ENCODE peak calls at places on chromosomes 12 and 14, in four cellular contexts. One of them, this sample, is unnamed.

GRCh38 chr14:53168786-53169185 is 15.7 kb upstream of the DDHD1 start:
- DNase-seq in SK-N-SH: no peak
- DNase-seq in K562: no peak
- DNase-seq in GM12878: no peak
- DNase-seq in this sample: no peak

GRCh38 chr12:120445911-120446909 is at the start of the genes GATC and TRIAP1:
- DNase-seq in SK-N-SH: peak; percentile 91
- DNase-seq in K562: peak; percentile 85
- DNase-seq in GM12878: peak; percentile 47
- DNase-seq in this sample: peak; percentile 89

GRCh38 chr12:54439096-54439495 is 20.0 kb upstream of the ITGA5 start:
- DNase-seq in SK-N-SH: no peak
- DNase-seq in K562: no peak
- DNase-seq in GM12878: no peak
- DNase-seq in this sample: no peak

GRCh38 chr14:93977790-93978581 is 1.6 kb upstream of the ASB2 start:
- DNase-seq in SK-N-SH: no peak
- DNase-seq in K562: no peak
- DNase-seq in GM12878: peak; percentile 74
- DNase-seq in this sample: no peak

GRCh38 chr12:79650440-79650839 is 40.3 kb downstream of the PAWR start:
- DNase-seq in SK-N-SH: no peak
- DNase-seq in K562: no peak
- DNase-seq in GM12878: no peak
- DNase-seq in this sample: no peak

GRCh38 chr14:73811164-73811503 is 40.5 kb upstream of the PTGR2 start:
- DNase-seq in SK-N-SH: no peak
- DNase-seq in K562: no peak
- DNase-seq in GM12878: no peak
- DNase-seq in this sample: no peak

GRCh38 chr14:105527381-105528196 is 1.2 kb downstream of the TMEM121 start:
- DNase-seq in SK-N-SH: no peak
- DNase-seq in K562: no peak
- DNase-seq in GM12878: no peak
- DNase-seq in this sample: no peak

GRCh38 chr12:124036117-124037109 is 63.4 kb downstream of the ZNF664 start:
- DNase-seq in SK-N-SH: peak; percentile 69
- DNase-seq in K562: peak; percentile 61
- DNase-seq in GM12878: peak; percentile 27
- DNase-seq in this sample: no peak

GRCh38 chr12:38144049-38144448 is 172.5 kb upstream of the ALG10B start:
- DNase-seq in SK-N-SH: no peak
- DNase-seq in K562: no peak
- DNase-seq in GM12878: no peak
- DNase-seq in this sample: no peak

GRCh38 chr12:14910090-14910915 is 24.6 kb upstream of the MGP start:
- DNase-seq in SK-N-SH: no peak
- DNase-seq in K562: no peak
- DNase-seq in GM12878: no peak
- DNase-seq in this sample: no peak

GRCh38 chr14:100408350-100409015 is 85.3 kb downstream of the SLC25A47 start:
- DNase-seq in SK-N-SH: no peak
- DNase-seq in K562: peak; percentile 56
- DNase-seq in GM12878: no peak
- DNase-seq in this sample: no peak

GRCh38 chr14:76323331-76324050 is 52.4 kb upstream of the ESRRB start:
- DNase-seq in SK-N-SH: no peak
- DNase-seq in K562: no peak
- DNase-seq in GM12878: no peak
- DNase-seq in this sample: no peak

GRCh38 chr14:91357272-91357671 is 60.3 kb downstream of the CCDC88C start:
- DNase-seq in SK-N-SH: no peak
- DNase-seq in K562: no peak
- DNase-seq in GM12878: no peak
- DNase-seq in this sample: no peak

GRCh38 chr12:49866859-49867579 is 24.1 kb upstream of the BCDIN3D start:
- DNase-seq in SK-N-SH: peak; percentile 89
- DNase-seq in K562: peak; percentile 86
- DNase-seq in GM12878: no peak
- DNase-seq in this sample: peak; percentile 90

GRCh38 chr14:51167587-51168219 is 72.3 kb upstream of the TMX1 start:
- DNase-seq in SK-N-SH: no peak
- DNase-seq in K562: no peak
- DNase-seq in GM12878: no peak
- DNase-seq in this sample: no peak

GRCh38 chr12:22083167-22083566 is 37.1 kb downstream of the CMAS start:
- DNase-seq in SK-N-SH: no peak
- DNase-seq in K562: peak; percentile 11
- DNase-seq in GM12878: no peak
- DNase-seq in this sample: no peak

GRCh38 chr14:37124617-37125016 is 47.8 kb downstream of the SLC25A21 start:
- DNase-seq in SK-N-SH: no peak
- DNase-seq in K562: no peak
- DNase-seq in GM12878: no peak
- DNase-seq in this sample: peak; percentile 45

GRCh38 chr12:89880695-89881350 is 172.2 kb upstream of the ATP2B1 start:
- DNase-seq in SK-N-SH: no peak
- DNase-seq in K562: no peak
- DNase-seq in GM12878: peak; percentile 91
- DNase-seq in this sample: no peak

GRCh38 chr14:53032161-53032803 is 81.4 kb upstream of the FERMT2 start:
- DNase-seq in SK-N-SH: no peak
- DNase-seq in K562: no peak
- DNase-seq in GM12878: no peak
- DNase-seq in this sample: no peak

GRCh38 chr12:122004633-122005071 is 17.0 kb upstream of the BCL7A start:
- DNase-seq in SK-N-SH: no peak
- DNase-seq in K562: no peak
- DNase-seq in GM12878: no peak
- DNase-seq in this sample: no peak

GRCh38 chr14:68074765-68075381 is 255.3 kb downstream of the RAD51B start:
- DNase-seq in SK-N-SH: no peak
- DNase-seq in K562: no peak
- DNase-seq in GM12878: no peak
- DNase-seq in this sample: peak; percentile 15

GRCh38 chr12:104958946-104959841 is 1.1 kb upstream of the SLC41A2 start:
- DNase-seq in SK-N-SH: no peak
- DNase-seq in K562: peak; percentile 23
- DNase-seq in GM12878: no peak
- DNase-seq in this sample: no peak

GRCh38 chr12:9647825-9648700 is 21.4 kb upstream of the CLEC2D start:
- DNase-seq in SK-N-SH: peak; percentile 86
- DNase-seq in K562: peak; percentile 89
- DNase-seq in GM12878: peak; percentile 89
- DNase-seq in this sample: peak; percentile 78

GRCh38 chr14:100589071-100589759 is 2.0 kb upstream of the BEGAIN start:
- DNase-seq in SK-N-SH: peak; percentile 85
- DNase-seq in K562: no peak
- DNase-seq in GM12878: no peak
- DNase-seq in this sample: peak; percentile 19

GRCh38 chr14:68986926-68987652 is 8.0 kb upstream of the ACTN1 start:
- DNase-seq in SK-N-SH: no peak
- DNase-seq in K562: no peak
- DNase-seq in GM12878: no peak
- DNase-seq in this sample: no peak

GRCh38 chr12:80268924-80269749 is 169.8 kb downstream of the OTOGL start:
- DNase-seq in SK-N-SH: no peak
- DNase-seq in K562: no peak
- DNase-seq in GM12878: no peak
- DNase-seq in this sample: no peak

DNA sequence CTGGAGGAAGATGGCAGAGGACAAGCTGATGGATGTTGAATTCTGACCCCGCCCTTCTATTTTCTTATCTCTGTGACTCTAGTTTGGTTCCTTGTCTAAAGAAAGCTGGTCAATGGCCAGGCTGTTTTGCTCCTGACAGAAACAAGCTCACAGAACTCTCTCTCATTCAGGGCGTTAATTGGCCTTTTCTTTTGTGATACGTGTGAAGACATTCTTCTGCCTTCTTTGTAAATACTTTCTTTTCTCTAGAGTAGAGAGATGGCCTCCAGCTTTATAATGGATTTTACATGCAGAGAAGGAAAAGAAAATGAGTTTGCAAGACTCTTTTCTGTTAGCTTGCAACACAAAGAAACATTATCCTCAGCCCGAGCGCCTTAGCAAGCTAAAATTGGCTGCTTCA is 492.2 kb upstream of the CCDC196 start:
- DNase-seq in SK-N-SH: no peak
- DNase-seq in K562: no peak
- DNase-seq in GM12878: no peak
- DNase-seq in this sample: no peak
- TF ChIP-seq USF1 in SK-N-SH: no peak
- TF ChIP-seq USF1 in K562: no peak
- TF ChIP-seq USF1 in GM12878: no peak
- TF ChIP-seq USF1 in this sample: no peak

GRCh38 chr12:114628199-114628598 is 55.8 kb downstream of the TBX3 start:
- DNase-seq in SK-N-SH: no peak
- DNase-seq in K562: no peak
- DNase-seq in GM12878: no peak
- DNase-seq in this sample: no peak

GRCh38 chr12:114623737-114624136 is 60.2 kb downstream of the TBX3 start:
- DNase-seq in SK-N-SH: no peak
- DNase-seq in K562: peak; percentile 12
- DNase-seq in GM12878: no peak
- DNase-seq in this sample: no peak

GRCh38 chr12:114627393-114627792 is 56.6 kb downstream of the TBX3 start:
- DNase-seq in SK-N-SH: no peak
- DNase-seq in K562: no peak
- DNase-seq in GM12878: no peak
- DNase-seq in this sample: no peak

GRCh38 chr12:114631242-114631641 is 52.7 kb downstream of the TBX3 start:
- DNase-seq in SK-N-SH: peak; percentile 36
- DNase-seq in K562: no peak
- DNase-seq in GM12878: no peak
- DNase-seq in this sample: no peak

DNA sequence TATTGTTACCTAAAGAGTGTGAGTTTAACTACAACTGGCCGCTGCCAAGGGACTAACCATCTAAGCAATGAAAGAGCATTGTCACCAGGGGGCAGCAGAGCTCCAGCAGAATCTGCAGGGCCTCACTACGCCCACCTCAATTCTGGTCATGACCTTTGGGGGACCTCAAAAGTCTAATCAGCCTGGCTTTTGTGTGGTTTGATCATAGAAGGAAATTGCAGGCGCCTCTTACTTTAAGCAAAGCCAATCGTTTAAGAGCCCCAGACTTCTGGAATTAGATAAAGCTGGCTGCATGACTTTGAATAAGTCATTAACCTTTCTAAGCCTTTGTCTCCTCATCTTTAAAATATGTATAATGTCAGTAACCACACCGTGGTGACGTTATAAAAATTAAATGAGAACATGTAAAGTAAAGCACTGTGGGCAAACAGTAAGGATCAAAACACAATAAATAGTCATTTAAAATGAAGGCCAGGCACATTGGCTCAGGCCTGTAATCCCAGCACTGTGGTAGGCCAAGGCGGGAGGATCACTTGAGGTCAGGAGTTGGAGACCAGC is 58.6 kb downstream of the TBX3 start:
- DNase-seq in SK-N-SH: peak; percentile 68
- DNase-seq in K562: peak; percentile 48
- DNase-seq in GM12878: no peak
- DNase-seq in this sample: peak; percentile 83
- TF ChIP-seq USF1 in SK-N-SH: no peak
- TF ChIP-seq USF1 in K562: no peak
- TF ChIP-seq USF1 in GM12878: no peak
- TF ChIP-seq USF1 in this sample: no peak

GRCh38 chr12:131795064-131795463 is 33.1 kb upstream of the MMP17 start:
- DNase-seq in SK-N-SH: no peak
- DNase-seq in K562: no peak
- DNase-seq in GM12878: no peak
- DNase-seq in this sample: no peak
- TF ChIP-seq USF1 in SK-N-SH: no peak
- TF ChIP-seq USF1 in K562: no peak
- TF ChIP-seq USF1 in GM12878: no peak
- TF ChIP-seq USF1 in this sample: no peak

GRCh38 chr14:35221462-35221861 is 70.7 kb upstream of the PSMA6 start:
- DNase-seq in SK-N-SH: no peak
- DNase-seq in K562: no peak
- DNase-seq in GM12878: no peak
- DNase-seq in this sample: no peak
- TF ChIP-seq USF1 in SK-N-SH: no peak
- TF ChIP-seq USF1 in K562: no peak
- TF ChIP-seq USF1 in GM12878: no peak
- TF ChIP-seq USF1 in this sample: no peak

GRCh38 chr14:104109731-104110361 is 24.3 kb downstream of the ASPG start:
- DNase-seq in SK-N-SH: no peak
- DNase-seq in K562: no peak
- DNase-seq in GM12878: no peak
- DNase-seq in this sample: peak; percentile 7

GRCh38 chr14:104110491-104111209 is 25.1 kb downstream of the ASPG start:
- DNase-seq in SK-N-SH: peak; percentile 87
- DNase-seq in K562: no peak
- DNase-seq in GM12878: no peak
- DNase-seq in this sample: peak; percentile 9

GRCh38 chr14:104107611-104108569 is 22.4 kb downstream of the ASPG start:
- DNase-seq in SK-N-SH: peak; percentile 54
- DNase-seq in K562: peak; percentile 24
- DNase-seq in GM12878: no peak
- DNase-seq in this sample: peak; percentile 11

GRCh38 chr14:104108570-104109060 is 23.1 kb downstream of the ASPG start:
- DNase-seq in SK-N-SH: peak; percentile 27
- DNase-seq in K562: no peak
- DNase-seq in GM12878: no peak
- DNase-seq in this sample: peak; percentile 11

GRCh38 chr14:104109121-104109541 is 23.6 kb downstream of the ASPG start:
- DNase-seq in SK-N-SH: peak; percentile 21
- DNase-seq in K562: no peak
- DNase-seq in GM12878: no peak
- DNase-seq in this sample: peak; percentile 9
- TF ChIP-seq USF1 in SK-N-SH: no peak
- TF ChIP-seq USF1 in K562: no peak
- TF ChIP-seq USF1 in GM12878: no peak
- TF ChIP-seq USF1 in this sample: no peak

DNA sequence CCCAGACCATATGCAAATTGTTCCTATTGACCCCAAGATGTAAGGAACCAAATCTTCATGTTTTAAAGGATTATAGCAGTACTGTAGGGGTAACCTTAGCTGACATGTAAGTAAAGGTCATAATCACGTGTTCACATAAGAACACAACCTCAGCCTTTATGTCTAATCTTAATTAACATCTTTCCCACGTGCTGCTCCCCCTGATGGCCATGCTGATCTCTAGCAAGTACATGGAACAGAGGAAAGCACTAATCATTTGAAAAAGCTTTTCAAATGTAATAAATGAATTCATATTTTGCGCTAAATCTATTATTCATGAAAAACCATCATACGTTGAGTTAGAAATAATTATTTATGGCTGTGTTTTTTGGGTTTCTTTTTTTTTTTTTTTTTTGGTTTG is 30.5 kb upstream of the ITPR2 start:
- DNase-seq in SK-N-SH: no peak
- DNase-seq in K562: no peak
- DNase-seq in GM12878: no peak
- DNase-seq in this sample: no peak
- TF ChIP-seq USF1 in SK-N-SH: no peak
- TF ChIP-seq USF1 in K562: no peak
- TF ChIP-seq USF1 in GM12878: no peak
- TF ChIP-seq USF1 in this sample: no peak

This sample was measured in WTC11.